ENCODE peak calls at places on chromosomes 5 and 9, in seven cellular contexts. S, U, I, N, T, W and R are unnamed samples.

GRCh38 chr9:133023117-133023890 is 7.5 kb upstream of the GTF3C5 start:
- DNase-seq in I (peak), T (no peak), S (no peak), W (no peak), U (peak), N (no peak), R (no peak)

GRCh38 chr9:14346301-14346721 is 32.4 kb upstream of the NFIB start:
- DNase-seq in W (no peak), U (no peak), S (no peak), T (peak), I (no peak), N (no peak), R (no peak)

GRCh38 chr9:134405527-134405926 is 79.3 kb downstream of the RXRA start:
- DNase-seq in U (no peak), T (no peak), S (no peak), N (no peak), W (no peak), I (no peak), R (peak)

GRCh38 chr5:72234265-72234700 is 85.8 kb downstream of the MRPS27 start:
- DNase-seq in S (no peak), N (peak), T (no peak), W (no peak), U (no peak), I (no peak), R (no peak)

GRCh38 chr5:131459216-131459615 is 175.8 kb downstream of the RAPGEF6 start:
- DNase-seq in U (no peak), N (no peak), W (no peak), I (no peak), S (no peak), T (no peak), R (no peak)

GRCh38 chr5:168153263-168153930 is 138.0 kb upstream of the WWC1 start:
- DNase-seq in W (no peak), U (no peak), S (no peak), I (no peak), N (no peak), T (no peak), R (no peak)

GRCh38 chr5:159210306-159210722 is 961 bp upstream of the RNF145 start:
- DNase-seq in T (no peak), I (peak), W (no peak), N (peak), U (peak), S (no peak), R (peak)

GRCh38 chr9:928363-929042 is 48.0 kb upstream of the DMRT3 start:
- DNase-seq in S (peak), T (no peak), N (no peak), I (no peak), U (peak), W (no peak), R (no peak)

GRCh38 chr5:105752801-105753200 is 1917.9 kb downstream of the EFNA5 start:
- DNase-seq in N (no peak), W (no peak), T (no peak), U (no peak), S (no peak), I (no peak), R (no peak)

GRCh38 chr9:28053378-28053777 is 480.1 kb upstream of the C9orf72 start:
- DNase-seq in U (no peak), S (no peak), T (no peak), N (no peak), W (no peak), I (no peak), R (no peak)

GRCh38 chr5:38660194-38660668 is 103.8 kb upstream of the LIFR start:
- DNase-seq in U (no peak), I (no peak), T (no peak), N (peak), S (no peak), W (no peak), R (no peak)

GRCh38 chr5:150350524-150351344 is 6.8 kb upstream of the TCOF1 start:
- DNase-seq in N (peak), I (peak), U (peak), W (peak), S (peak), T (peak), R (peak)

GRCh38 chr5:168874713-168875380 is 295.7 kb upstream of the PANK3 start:
- DNase-seq in N (no peak), I (no peak), U (no peak), W (no peak), T (no peak), S (peak), R (no peak)

GRCh38 chr9:128724744-128725211 is 851 bp upstream of the ZDHHC12 start:
- DNase-seq in N (peak), W (peak), U (peak), S (peak), T (peak), I (peak), R (peak)

GRCh38 chr9:97501972-97502221 is 431 bp downstream of the TMOD1 start:
- DNase-seq in S (no peak), T (no peak), U (no peak), N (no peak), I (no peak), W (no peak), R (no peak)

GRCh38 chr9:942805-943580 is 33.5 kb upstream of the DMRT3 start:
- DNase-seq in N (no peak), U (no peak), I (no peak), T (no peak), W (no peak), S (no peak), R (no peak)

GRCh38 chr5:171852255-171852681 is 66.7 kb downstream of the SMIM23 start:
- DNase-seq in S (no peak), U (no peak), W (no peak), T (no peak), I (no peak), N (peak), R (peak)

GRCh38 chr5:8457187-8458037 is 588.5 kb downstream of the MTRR start:
- DNase-seq in T (peak), I (peak), W (peak), S (no peak), U (peak), N (peak), R (peak)

GRCh38 chr9:35658144-35658893 is at the start of gene CCDC107:
- DNase-seq in I (peak), N (peak), U (peak), T (peak), S (no peak), W (peak), R (peak)

GRCh38 chr9:21709464-21710058 is 92.9 kb upstream of the MTAP start:
- DNase-seq in T (no peak), W (no peak), U (peak), S (peak), N (no peak), I (peak), R (peak)

GRCh38 chr9:131627326-131627845 is 82.1 kb downstream of the PRRT1B start:
- DNase-seq in W (no peak), N (no peak), S (no peak), T (no peak), I (no peak), U (no peak), R (no peak)

DNA sequence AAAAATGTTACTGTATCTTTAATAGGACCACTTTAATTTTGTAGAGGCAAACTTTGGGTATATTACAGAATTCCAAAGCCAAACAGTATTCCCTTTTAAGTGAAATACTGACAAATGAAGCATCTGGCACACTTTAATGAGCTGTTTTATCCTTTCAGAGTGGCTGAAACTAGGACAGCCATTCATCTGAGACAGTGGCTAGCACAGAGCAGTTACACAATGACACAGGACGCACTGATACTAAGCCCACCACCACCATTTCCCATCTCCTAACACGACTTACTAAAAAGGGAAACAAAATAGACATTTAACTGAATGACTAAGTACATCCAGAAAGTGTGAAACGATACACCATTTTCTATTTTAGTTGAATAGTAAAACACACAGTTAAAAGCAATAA is 120.4 kb upstream of the RETREG1 start:
- DNase-seq in I (no peak), T (no peak), W (no peak), S (no peak), U (no peak), N (no peak), R (no peak)
- H3K27ac ChIP-seq in I (peak), T (no peak), W (no peak), S (no peak), U (peak), N (peak), R (no peak)

GRCh38 chr5:115374057-115374775 is 77.8 kb upstream of the CCDC112 start:
- DNase-seq in S (no peak), U (peak), T (no peak), N (no peak), I (no peak), W (no peak), R (no peak)
- TF ChIP-seq CTCF in S (peak), U (peak), T (no peak), N (no peak), I (no peak), W (no peak), R (no peak)

DNA sequence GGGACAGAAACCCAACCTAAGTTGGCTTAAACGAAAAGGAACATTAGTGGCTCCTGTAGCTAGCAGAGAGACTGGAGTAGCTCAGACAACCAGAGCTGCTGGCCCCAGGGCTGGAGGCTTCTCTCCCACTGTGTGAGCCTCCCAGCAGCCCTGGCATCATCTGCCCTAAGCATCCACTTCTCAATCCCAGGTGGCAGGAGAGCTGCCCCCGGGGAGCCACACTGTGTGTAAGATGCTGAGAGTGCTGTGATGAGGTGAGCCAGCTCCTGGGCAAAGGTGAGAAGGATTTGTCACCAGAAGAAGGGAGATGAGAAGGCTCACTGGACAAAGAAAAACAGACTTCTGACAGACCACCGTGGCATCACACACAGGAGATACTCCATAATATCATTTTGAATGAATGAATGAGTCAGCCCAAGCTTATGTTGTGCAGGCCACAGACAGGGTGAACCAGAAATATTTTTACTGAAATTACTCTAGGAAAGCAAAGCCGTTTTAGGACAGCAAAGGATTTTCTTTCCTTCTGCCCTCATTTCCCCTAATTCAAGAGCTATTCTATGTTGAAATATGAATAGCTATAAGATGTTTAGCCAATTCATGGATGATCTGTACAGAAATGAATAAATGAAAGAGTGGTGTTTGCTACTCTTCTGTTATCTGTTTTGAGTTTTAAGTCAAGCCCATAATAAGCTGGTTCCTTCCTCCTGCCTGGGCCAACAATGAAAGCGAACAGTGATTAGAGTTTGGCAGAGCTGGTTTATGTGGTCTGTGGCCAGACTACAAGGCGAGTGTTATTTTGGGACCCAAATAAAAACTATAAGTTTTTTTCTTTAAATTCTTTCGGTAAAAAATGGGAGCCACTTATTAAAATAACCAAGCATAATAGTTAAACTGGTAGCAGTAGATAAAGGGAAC is 57.4 kb upstream of the ECM2 start:
- DNase-seq in I (no peak), W (no peak), S (no peak), U (no peak), N (no peak), T (no peak), R (no peak)
- H3K4me3 ChIP-seq in I (no peak), W (no peak), S (no peak), U (no peak), N (no peak), T (no peak), R (no peak)

DNA sequence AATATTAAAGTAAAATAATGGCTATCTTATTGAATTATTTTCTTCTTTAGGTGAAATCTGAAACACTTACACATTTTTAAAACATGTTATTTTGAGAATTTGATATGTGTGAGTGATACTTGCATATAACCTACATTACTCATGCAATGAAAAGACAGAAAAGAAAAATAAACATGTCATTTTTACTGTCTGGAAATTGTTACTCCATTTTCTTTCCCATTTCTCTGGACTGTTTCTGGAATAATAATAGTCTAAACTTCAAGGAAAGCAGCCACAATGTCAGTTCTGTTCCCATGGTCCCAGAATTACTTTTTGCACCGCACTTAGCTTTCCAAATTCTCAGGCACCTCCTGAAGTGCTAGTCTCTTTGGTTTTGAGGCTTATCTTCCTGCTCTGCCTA is 145.5 kb downstream of the PRR16 start:
- DNase-seq in N (no peak), W (no peak), U (no peak), S (no peak), T (no peak), I (no peak), R (no peak)
- H3K27ac ChIP-seq in N (no peak), W (no peak), U (no peak), S (no peak), T (no peak), I (no peak), R (no peak)